ENCODE peak calls at places on chromosome 1, in four cellular contexts. One of them, this sample, is unnamed. For H3K9me3, the result is how much of the 10 kb centered on the place peaks cover.

GRCh38 chr1:218658294-218658693 is 313.2 kb downstream of the TGFB2 start:
- DNase-seq in Caco-2: no peak
- DNase-seq in thoracic aorta: no peak
- DNase-seq in esophagus squamous epithelium: no peak
- DNase-seq in this sample: no peak

GRCh38 chr1:235999259-235999925 is 65.5 kb downstream of the NID1 start:
- DNase-seq in Caco-2: no peak
- DNase-seq in thoracic aorta: no peak
- DNase-seq in esophagus squamous epithelium: no peak
- DNase-seq in this sample: peak

GRCh38 chr1:172167801-172168596 is 252.5 kb upstream of the C1orf105 start:
- DNase-seq in Caco-2: no peak
- DNase-seq in thoracic aorta: no peak
- DNase-seq in esophagus squamous epithelium: no peak
- DNase-seq in this sample: no peak

GRCh38 chr1:215568287-215568692 is 1.2 kb downstream of the KCTD3 start:
- DNase-seq in Caco-2: no peak
- DNase-seq in thoracic aorta: no peak
- DNase-seq in esophagus squamous epithelium: no peak
- DNase-seq in this sample: no peak

GRCh38 chr1:103326595-103326994 is 198.9 kb upstream of the RNPC3 start:
- DNase-seq in Caco-2: no peak
- DNase-seq in thoracic aorta: no peak
- DNase-seq in esophagus squamous epithelium: no peak
- DNase-seq in this sample: no peak

GRCh38 chr1:212477680-212478466 is 45.2 kb downstream of the NENF start:
- DNase-seq in Caco-2: no peak
- DNase-seq in thoracic aorta: no peak
- DNase-seq in esophagus squamous epithelium: no peak
- DNase-seq in this sample: no peak

GRCh38 chr1:201645956-201646355 is 107.0 kb downstream of the NAV1 start:
- DNase-seq in Caco-2: no peak
- DNase-seq in thoracic aorta: no peak
- DNase-seq in esophagus squamous epithelium: no peak
- DNase-seq in this sample: no peak

GRCh38 chr1:27360159-27361043 is 6.4 kb downstream of the MAP3K6 start:
- DNase-seq in Caco-2: no peak
- DNase-seq in thoracic aorta: no peak
- DNase-seq in esophagus squamous epithelium: no peak
- DNase-seq in this sample: peak

GRCh38 chr1:17405898-17406759 is 33.3 kb downstream of the RCC2 start:
- DNase-seq in Caco-2: peak
- DNase-seq in thoracic aorta: no peak
- DNase-seq in esophagus squamous epithelium: no peak
- DNase-seq in this sample: no peak

GRCh38 chr1:212607206-212607923 is 1.2 kb upstream of the ATF3 start:
- DNase-seq in Caco-2: no peak
- DNase-seq in thoracic aorta: no peak
- DNase-seq in esophagus squamous epithelium: no peak
- DNase-seq in this sample: peak

GRCh38 chr1:45454464-45454863 is 36.5 kb downstream of the TESK2 start:
- DNase-seq in Caco-2: no peak
- DNase-seq in thoracic aorta: no peak
- DNase-seq in esophagus squamous epithelium: no peak
- DNase-seq in this sample: no peak

GRCh38 chr1:246797157-246797556 is 72.9 kb downstream of the SCCPDH start:
- DNase-seq in Caco-2: no peak
- DNase-seq in thoracic aorta: no peak
- DNase-seq in esophagus squamous epithelium: no peak
- DNase-seq in this sample: no peak

GRCh38 chr1:192170196-192170984 is 12.1 kb downstream of the RGS18 start:
- DNase-seq in Caco-2: no peak
- DNase-seq in thoracic aorta: no peak
- DNase-seq in esophagus squamous epithelium: no peak
- DNase-seq in this sample: no peak

GRCh38 chr1:20068722-20069121 is 1.3 kb upstream of the PLA2G5 start:
- DNase-seq in Caco-2: no peak
- DNase-seq in thoracic aorta: no peak
- DNase-seq in esophagus squamous epithelium: no peak
- DNase-seq in this sample: no peak

GRCh38 chr1:108897865-108898720 is 21.3 kb downstream of the GPSM2 start:
- DNase-seq in Caco-2: no peak
- DNase-seq in thoracic aorta: no peak
- DNase-seq in esophagus squamous epithelium: no peak
- DNase-seq in this sample: no peak

GRCh38 chr1:117312453-117313138 is 54.7 kb upstream of the MAN1A2 start:
- DNase-seq in Caco-2: no peak
- DNase-seq in thoracic aorta: no peak
- DNase-seq in esophagus squamous epithelium: no peak
- DNase-seq in this sample: no peak

GRCh38 chr1:98315309-98315708 is 346.2 kb upstream of the SNX7 start:
- DNase-seq in Caco-2: no peak
- DNase-seq in thoracic aorta: peak
- DNase-seq in esophagus squamous epithelium: no peak
- DNase-seq in this sample: no peak

GRCh38 chr1:18535391-18536210 is 54.9 kb downstream of the KLHDC7A start:
- DNase-seq in Caco-2: no peak
- DNase-seq in thoracic aorta: no peak
- DNase-seq in esophagus squamous epithelium: no peak
- DNase-seq in this sample: no peak

GRCh38 chr1:60866251-60866650 is 216.1 kb upstream of the NFIA start:
- DNase-seq in Caco-2: no peak
- DNase-seq in thoracic aorta: no peak
- DNase-seq in esophagus squamous epithelium: no peak
- DNase-seq in this sample: no peak

GRCh38 chr1:14363191-14363590 is 235.3 kb upstream of the KAZN start:
- DNase-seq in Caco-2: no peak
- DNase-seq in thoracic aorta: no peak
- DNase-seq in esophagus squamous epithelium: no peak
- DNase-seq in this sample: no peak

GRCh38 chr1:203272633-203273205 is 32.6 kb upstream of the BTG2 start:
- DNase-seq in Caco-2: no peak
- DNase-seq in thoracic aorta: no peak
- DNase-seq in esophagus squamous epithelium: no peak
- DNase-seq in this sample: no peak

GRCh38 chr1:66599899-66600737 is 66.2 kb downstream of the SGIP1 start:
- DNase-seq in Caco-2: no peak
- DNase-seq in thoracic aorta: no peak
- DNase-seq in esophagus squamous epithelium: no peak
- DNase-seq in this sample: no peak

GRCh38 chr1:200917291-200917817 is 22.7 kb downstream of the INAVA start:
- DNase-seq in Caco-2: no peak
- DNase-seq in thoracic aorta: no peak
- DNase-seq in esophagus squamous epithelium: no peak
- DNase-seq in this sample: no peak

GRCh38 chr1:198620951-198621824 is 17.7 kb upstream of the PTPRC start:
- DNase-seq in Caco-2: no peak
- DNase-seq in thoracic aorta: no peak
- DNase-seq in esophagus squamous epithelium: no peak
- DNase-seq in this sample: peak

GRCh38 chr1:100360790-100361232 is 8.5 kb downstream of the CDC14A start:
- DNase-seq in Caco-2: no peak
- DNase-seq in thoracic aorta: no peak
- DNase-seq in esophagus squamous epithelium: no peak
- DNase-seq in this sample: no peak

GRCh38 chr1:220775238-220775853 is 11.4 kb upstream of the MTARC1 start:
- DNase-seq in Caco-2: no peak
- DNase-seq in thoracic aorta: no peak
- DNase-seq in esophagus squamous epithelium: no peak
- DNase-seq in this sample: no peak

GRCh38 chr1:22745675-22746585 is 35.3 kb downstream of the EPHB2 start:
- DNase-seq in Caco-2: no peak
- DNase-seq in thoracic aorta: no peak
- DNase-seq in esophagus squamous epithelium: no peak
- DNase-seq in this sample: no peak

GRCh38 chr1:116474921-116475849 is 95.6 kb downstream of the CD58 start:
- DNase-seq in Caco-2: peak
- DNase-seq in thoracic aorta: no peak
- DNase-seq in esophagus squamous epithelium: no peak
- DNase-seq in this sample: no peak

GRCh38 chr1:46595127-46595526 is 8.9 kb downstream of the MKNK1 start:
- DNase-seq in Caco-2: no peak
- DNase-seq in thoracic aorta: no peak
- DNase-seq in esophagus squamous epithelium: no peak
- DNase-seq in this sample: no peak

GRCh38 chr1:1199961-1200875 is 6.2 kb downstream of the TNFRSF18 start:
- DNase-seq in Caco-2: no peak
- DNase-seq in thoracic aorta: no peak
- DNase-seq in esophagus squamous epithelium: no peak
- DNase-seq in this sample: peak

GRCh38 chr1:87149166-87150065 is 179.3 kb upstream of the LMO4 start:
- DNase-seq in Caco-2: no peak
- DNase-seq in thoracic aorta: no peak
- DNase-seq in esophagus squamous epithelium: no peak
- DNase-seq in this sample: no peak

GRCh38 chr1:102531031-102531430 is 534.3 kb upstream of the OLFM3 start:
- DNase-seq in Caco-2: no peak
- DNase-seq in thoracic aorta: no peak
- DNase-seq in esophagus squamous epithelium: no peak
- DNase-seq in this sample: no peak

GRCh38 chr1:166479052-166479631 is 312.3 kb upstream of the FAM78B start:
- DNase-seq in Caco-2: peak
- DNase-seq in thoracic aorta: no peak
- DNase-seq in esophagus squamous epithelium: no peak
- DNase-seq in this sample: peak

GRCh38 chr1:66003690-66004089 is 211.0 kb downstream of the PDE4B start:
- DNase-seq in Caco-2: no peak
- DNase-seq in thoracic aorta: no peak
- DNase-seq in esophagus squamous epithelium: no peak
- DNase-seq in this sample: no peak

GRCh38 chr1:203682401-203683383 is 56.1 kb downstream of the ATP2B4 start:
- DNase-seq in Caco-2: no peak
- DNase-seq in thoracic aorta: no peak
- DNase-seq in esophagus squamous epithelium: no peak
- DNase-seq in this sample: peak

GRCh38 chr1:241286486-241286885 is 70.5 kb downstream of the RGS7 start:
- DNase-seq in Caco-2: no peak
- DNase-seq in thoracic aorta: no peak
- DNase-seq in esophagus squamous epithelium: no peak
- DNase-seq in this sample: no peak

GRCh38 chr1:21759818-21760217 is 23.1 kb downstream of the USP48 start:
- DNase-seq in Caco-2: no peak
- DNase-seq in thoracic aorta: no peak
- DNase-seq in esophagus squamous epithelium: no peak
- DNase-seq in this sample: no peak

GRCh38 chr1:39214998-39215873 is 10.7 kb downstream of the MACF1 start:
- DNase-seq in Caco-2: peak
- DNase-seq in thoracic aorta: no peak
- DNase-seq in esophagus squamous epithelium: no peak
- DNase-seq in this sample: peak

GRCh38 chr1:34925730-34926129 is 3.7 kb downstream of the DLGAP3 start:
- DNase-seq in Caco-2: no peak
- DNase-seq in thoracic aorta: no peak
- DNase-seq in esophagus squamous epithelium: no peak
- DNase-seq in this sample: no peak

GRCh38 chr1:152510503-152510902 is at the start of gene LCE5A:
- DNase-seq in Caco-2: no peak
- DNase-seq in thoracic aorta: no peak
- DNase-seq in esophagus squamous epithelium: no peak
- DNase-seq in this sample: no peak
- H3K9me3 ChIP-seq in Caco-2: under half
- H3K9me3 ChIP-seq in thoracic aorta: under half
- H3K9me3 ChIP-seq in esophagus squamous epithelium: under half
- H3K9me3 ChIP-seq in this sample: under half

DNA sequence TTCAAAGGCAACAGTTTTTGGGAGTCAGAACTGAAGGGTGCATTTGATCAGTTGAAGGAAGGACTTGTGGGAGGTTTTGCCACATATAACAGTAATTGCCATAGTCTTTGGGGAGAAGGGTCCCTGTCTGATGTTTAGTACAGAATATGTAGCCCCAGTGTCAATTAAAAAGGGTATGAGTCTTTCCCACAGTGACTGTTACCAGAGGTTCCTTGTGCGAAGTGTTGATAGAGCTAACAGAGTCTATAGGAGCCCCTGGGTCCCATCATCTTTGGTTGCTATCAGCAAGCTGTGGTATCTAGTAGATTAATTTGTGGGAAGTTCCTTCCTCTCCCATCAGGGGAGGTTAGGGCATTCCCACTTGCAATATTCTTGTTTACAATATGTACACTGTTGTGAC is 329.2 kb downstream of the PTPRU start:
- DNase-seq in Caco-2: no peak
- DNase-seq in thoracic aorta: no peak
- DNase-seq in esophagus squamous epithelium: no peak
- DNase-seq in this sample: no peak
- H3K9me3 ChIP-seq in Caco-2: under half
- H3K9me3 ChIP-seq in thoracic aorta: under half
- H3K9me3 ChIP-seq in esophagus squamous epithelium: under half
- H3K9me3 ChIP-seq in this sample: under half

GRCh38 chr1:77287535-77287934 is 5.7 kb downstream of the AK5 start:
- DNase-seq in Caco-2: no peak
- DNase-seq in thoracic aorta: no peak
- DNase-seq in esophagus squamous epithelium: no peak
- DNase-seq in this sample: no peak

GRCh38 chr1:77292551-77292950 is 10.7 kb downstream of the AK5 start:
- DNase-seq in Caco-2: no peak
- DNase-seq in thoracic aorta: no peak
- DNase-seq in esophagus squamous epithelium: no peak
- DNase-seq in this sample: no peak

GRCh38 chr1:77288275-77288674 is 6.5 kb downstream of the AK5 start:
- DNase-seq in Caco-2: no peak
- DNase-seq in thoracic aorta: no peak
- DNase-seq in esophagus squamous epithelium: no peak
- DNase-seq in this sample: no peak

GRCh38 chr1:77290576-77290975 is 8.8 kb downstream of the AK5 start:
- DNase-seq in Caco-2: no peak
- DNase-seq in thoracic aorta: no peak
- DNase-seq in esophagus squamous epithelium: no peak
- DNase-seq in this sample: no peak
- H3K9me3 ChIP-seq in Caco-2: under half
- H3K9me3 ChIP-seq in thoracic aorta: under half
- H3K9me3 ChIP-seq in esophagus squamous epithelium: under half
- H3K9me3 ChIP-seq in this sample: under half

DNA sequence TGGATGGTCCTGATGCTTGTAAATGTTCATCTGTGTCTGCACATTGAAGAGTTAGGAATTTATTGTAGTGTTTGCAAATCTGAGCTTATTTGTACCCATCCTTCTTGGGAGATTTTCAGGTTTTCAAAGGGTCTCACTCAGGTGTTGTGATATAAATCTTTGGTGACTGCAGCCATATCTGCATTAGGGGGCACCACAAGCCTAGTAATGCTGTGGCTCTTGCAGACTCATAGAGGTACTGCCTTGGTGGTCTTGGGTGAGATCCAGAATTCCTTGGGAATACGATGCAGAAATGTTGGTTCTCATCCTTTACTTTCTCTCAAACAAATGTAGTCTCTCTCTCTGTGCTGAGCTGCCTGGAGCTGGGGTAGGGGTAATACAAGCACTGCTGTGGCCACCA is 405.9 kb downstream of the TTLL7 start:
- DNase-seq in Caco-2: no peak
- DNase-seq in thoracic aorta: no peak
- DNase-seq in esophagus squamous epithelium: no peak
- DNase-seq in this sample: no peak
- H3K9me3 ChIP-seq in Caco-2: under half
- H3K9me3 ChIP-seq in thoracic aorta: under half
- H3K9me3 ChIP-seq in esophagus squamous epithelium: under half
- H3K9me3 ChIP-seq in this sample: under half